ENCODE peak calls at places on chromosomes 12 and 14, in six cellular contexts. One of them, this sample, is unnamed.
A peak's percentile ranks its signal among the peaks of the same experiment; 100 is the strongest.

GRCh38 chr14:34301107-34301734 is 160.8 kb downstream of the SPTSSA start:
- DNase-seq in neuronal stem cell: peak; percentile 52
- DNase-seq in H9: no peak
- DNase-seq in IMR-90: peak; percentile 12
- DNase-seq in mesendoderm: peak; percentile 66
- DNase-seq in H1: no peak
- DNase-seq in this sample: peak; percentile 85

GRCh38 chr12:94445662-94446061 is 14.0 kb downstream of the CEP83 start:
- DNase-seq in neuronal stem cell: no peak
- DNase-seq in H9: no peak
- DNase-seq in IMR-90: no peak
- DNase-seq in mesendoderm: no peak
- DNase-seq in H1: no peak
- DNase-seq in this sample: no peak

GRCh38 chr12:49225551-49226166 is 36.8 kb upstream of the TUBA1A start:
- DNase-seq in neuronal stem cell: no peak
- DNase-seq in H9: peak; percentile 42
- DNase-seq in IMR-90: peak; percentile 40
- DNase-seq in mesendoderm: peak; percentile 44
- DNase-seq in H1: no peak
- DNase-seq in this sample: no peak

GRCh38 chr12:2402180-2402579 is 349.4 kb downstream of the CACNA1C start:
- DNase-seq in neuronal stem cell: no peak
- DNase-seq in H9: no peak
- DNase-seq in IMR-90: no peak
- DNase-seq in mesendoderm: no peak
- DNase-seq in H1: no peak
- DNase-seq in this sample: no peak

GRCh38 chr12:122981036-122981471 is 573 bp downstream of the ARL6IP4 start:
- DNase-seq in neuronal stem cell: no peak
- DNase-seq in H9: no peak
- DNase-seq in IMR-90: no peak
- DNase-seq in mesendoderm: peak; percentile 50
- DNase-seq in H1: no peak
- DNase-seq in this sample: peak; percentile 34

GRCh38 chr14:104609666-104610065 is 5.1 kb upstream of the TMEM179 start:
- DNase-seq in neuronal stem cell: no peak
- DNase-seq in H9: no peak
- DNase-seq in IMR-90: no peak
- DNase-seq in mesendoderm: no peak
- DNase-seq in H1: no peak
- DNase-seq in this sample: no peak

GRCh38 chr12:27246774-27247173 is 2.7 kb downstream of the STK38L start:
- DNase-seq in neuronal stem cell: no peak
- DNase-seq in H9: no peak
- DNase-seq in IMR-90: no peak
- DNase-seq in mesendoderm: no peak
- DNase-seq in H1: no peak
- DNase-seq in this sample: no peak

GRCh38 chr12:88416155-88416554 is 164.1 kb downstream of the KITLG start:
- DNase-seq in neuronal stem cell: no peak
- DNase-seq in H9: no peak
- DNase-seq in IMR-90: no peak
- DNase-seq in mesendoderm: no peak
- DNase-seq in H1: no peak
- DNase-seq in this sample: no peak

GRCh38 chr14:73236157-73236556 is 1.1 kb upstream of the PAPLN start:
- DNase-seq in neuronal stem cell: no peak
- DNase-seq in H9: no peak
- DNase-seq in IMR-90: no peak
- DNase-seq in mesendoderm: no peak
- DNase-seq in H1: no peak
- DNase-seq in this sample: no peak

GRCh38 chr14:23099212-23099861 is 4.0 kb downstream of the C14orf119 start:
- DNase-seq in neuronal stem cell: no peak
- DNase-seq in H9: no peak
- DNase-seq in IMR-90: no peak
- DNase-seq in mesendoderm: no peak
- DNase-seq in H1: no peak
- DNase-seq in this sample: no peak

GRCh38 chr12:26153421-26154154 is 28.8 kb upstream of the BHLHE41 start:
- DNase-seq in neuronal stem cell: no peak
- DNase-seq in H9: no peak
- DNase-seq in IMR-90: peak; percentile 97
- DNase-seq in mesendoderm: no peak
- DNase-seq in H1: no peak
- DNase-seq in this sample: peak; percentile 84

GRCh38 chr12:66288121-66288520 is 14.2 kb upstream of the HELB start:
- DNase-seq in neuronal stem cell: no peak
- DNase-seq in H9: no peak
- DNase-seq in IMR-90: no peak
- DNase-seq in mesendoderm: no peak
- DNase-seq in H1: no peak
- DNase-seq in this sample: no peak

GRCh38 chr12:97957109-97957508 is 494.5 kb downstream of the RMST start:
- DNase-seq in neuronal stem cell: no peak
- DNase-seq in H9: no peak
- DNase-seq in IMR-90: no peak
- DNase-seq in mesendoderm: no peak
- DNase-seq in H1: no peak
- DNase-seq in this sample: no peak

GRCh38 chr12:50224026-50224692 is 57.0 kb upstream of the CERS5 start:
- DNase-seq in neuronal stem cell: no peak
- DNase-seq in H9: peak; percentile 49
- DNase-seq in IMR-90: peak; percentile 61
- DNase-seq in mesendoderm: peak; percentile 85
- DNase-seq in H1: no peak
- DNase-seq in this sample: peak; percentile 85

GRCh38 chr12:34400986-34401658 is 378.8 kb downstream of the ALG10 start:
- DNase-seq in neuronal stem cell: no peak
- DNase-seq in H9: peak; percentile 20
- DNase-seq in IMR-90: no peak
- DNase-seq in mesendoderm: no peak
- DNase-seq in H1: no peak
- DNase-seq in this sample: no peak

GRCh38 chr12:20120296-20120695 is 248.0 kb upstream of the PDE3A start:
- DNase-seq in neuronal stem cell: no peak
- DNase-seq in H9: no peak
- DNase-seq in IMR-90: no peak
- DNase-seq in mesendoderm: no peak
- DNase-seq in H1: no peak
- DNase-seq in this sample: no peak

GRCh38 chr12:24977060-24977459 is 28.2 kb upstream of the BCAT1 start:
- DNase-seq in neuronal stem cell: no peak
- DNase-seq in H9: no peak
- DNase-seq in IMR-90: no peak
- DNase-seq in mesendoderm: no peak
- DNase-seq in H1: no peak
- DNase-seq in this sample: no peak

GRCh38 chr12:118778077-118778476 is 203.3 kb upstream of the SRRM4 start:
- DNase-seq in neuronal stem cell: no peak
- DNase-seq in H9: no peak
- DNase-seq in IMR-90: no peak
- DNase-seq in mesendoderm: no peak
- DNase-seq in H1: no peak
- DNase-seq in this sample: no peak

GRCh38 chr12:52203126-52203921 is 11.5 kb upstream of the KRT80 start:
- DNase-seq in neuronal stem cell: no peak
- DNase-seq in H9: no peak
- DNase-seq in IMR-90: peak; percentile 77
- DNase-seq in mesendoderm: peak; percentile 69
- DNase-seq in H1: no peak
- DNase-seq in this sample: peak; percentile 76

GRCh38 chr12:14207946-14208612 is 157.4 kb upstream of the ATF7IP start:
- DNase-seq in neuronal stem cell: no peak
- DNase-seq in H9: no peak
- DNase-seq in IMR-90: no peak
- DNase-seq in mesendoderm: peak; percentile 34
- DNase-seq in H1: no peak
- DNase-seq in this sample: peak; percentile 97

GRCh38 chr12:96399081-96399918 is 939 bp downstream of the CDK17 start:
- DNase-seq in neuronal stem cell: peak; percentile 68
- DNase-seq in H9: peak; percentile 52
- DNase-seq in IMR-90: peak; percentile 72
- DNase-seq in mesendoderm: peak; percentile 67
- DNase-seq in H1: no peak
- DNase-seq in this sample: peak; percentile 63

GRCh38 chr14:91829511-91829910 is 37.8 kb downstream of the TC2N start:
- DNase-seq in neuronal stem cell: no peak
- DNase-seq in H9: no peak
- DNase-seq in IMR-90: no peak
- DNase-seq in mesendoderm: no peak
- DNase-seq in H1: no peak
- DNase-seq in this sample: peak; percentile 77

GRCh38 chr12:114480309-114481199 is 74.6 kb upstream of the TBX5 start:
- DNase-seq in neuronal stem cell: no peak
- DNase-seq in H9: peak; percentile 43
- DNase-seq in IMR-90: peak; percentile 56
- DNase-seq in mesendoderm: peak; percentile 35
- DNase-seq in H1: no peak
- DNase-seq in this sample: peak; percentile 13

GRCh38 chr14:21039059-21039422 is 3.1 kb upstream of the RNASE7 start:
- DNase-seq in neuronal stem cell: no peak
- DNase-seq in H9: peak; percentile 77
- DNase-seq in IMR-90: peak; percentile 43
- DNase-seq in mesendoderm: peak; percentile 82
- DNase-seq in H1: no peak
- DNase-seq in this sample: peak; percentile 32

GRCh38 chr14:67646136-67646535 is 26.4 kb downstream of the ARG2 start:
- DNase-seq in neuronal stem cell: no peak
- DNase-seq in H9: no peak
- DNase-seq in IMR-90: no peak
- DNase-seq in mesendoderm: no peak
- DNase-seq in H1: no peak
- DNase-seq in this sample: no peak
- H3K23ac ChIP-seq in neuronal stem cell: no peak overlapping the region
- H3K23ac ChIP-seq in H9: no peak overlapping the region
- H3K23ac ChIP-seq in IMR-90: no peak overlapping the region
- H3K23ac ChIP-seq in mesendoderm: no peak overlapping the region
- H3K23ac ChIP-seq in H1: no peak overlapping the region
- H3K23ac ChIP-seq in this sample: no peak overlapping the region

GRCh38 chr14:64958201-64958600 is 13.9 kb downstream of the RAB15 start:
- DNase-seq in neuronal stem cell: no peak
- DNase-seq in H9: no peak
- DNase-seq in IMR-90: no peak
- DNase-seq in mesendoderm: no peak
- DNase-seq in H1: no peak
- DNase-seq in this sample: peak; percentile 68
- H3K79me1 ChIP-seq in neuronal stem cell: no peaks in the 10 kb centered on the region
- H3K79me1 ChIP-seq in H9: no peaks in the 10 kb centered on the region
- H3K79me1 ChIP-seq in IMR-90: no peaks in the 10 kb centered on the region
- H3K79me1 ChIP-seq in mesendoderm: peaks cover 25% of the 10 kb centered on the region
- H3K79me1 ChIP-seq in H1: peaks cover 7% of the 10 kb centered on the region
- H3K79me1 ChIP-seq in this sample: no peaks in the 10 kb centered on the region

DNA sequence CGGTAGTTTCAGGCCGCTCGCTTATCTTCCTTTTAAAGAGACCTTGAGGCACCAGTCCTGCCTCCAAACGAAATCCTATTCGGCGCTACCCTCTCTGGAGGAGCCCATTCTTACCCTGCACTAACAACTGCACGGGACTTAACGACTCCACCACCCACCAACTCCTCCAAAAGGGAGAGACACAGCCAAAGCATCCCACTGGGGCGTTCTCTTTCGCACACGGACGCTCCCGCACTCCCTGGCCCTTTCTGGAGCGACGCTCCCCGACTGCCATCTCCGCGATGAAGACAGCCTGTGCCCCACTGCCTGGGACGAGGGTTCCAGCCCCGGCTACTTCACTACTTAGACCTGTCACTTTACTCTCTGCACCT is 648 bp downstream of the GALC start:
- DNase-seq in neuronal stem cell: no peak
- DNase-seq in H9: peak; percentile 63
- DNase-seq in IMR-90: peak; percentile 11
- DNase-seq in mesendoderm: no peak
- DNase-seq in H1: no peak
- DNase-seq in this sample: no peak
- H3K23ac ChIP-seq in neuronal stem cell: no peak overlapping the region
- H3K23ac ChIP-seq in H9: no peak overlapping the region
- H3K23ac ChIP-seq in IMR-90: peak overlapping the region; percentile 76
- H3K23ac ChIP-seq in mesendoderm: no peak overlapping the region
- H3K23ac ChIP-seq in H1: no peak overlapping the region
- H3K23ac ChIP-seq in this sample: no peak overlapping the region

DNA sequence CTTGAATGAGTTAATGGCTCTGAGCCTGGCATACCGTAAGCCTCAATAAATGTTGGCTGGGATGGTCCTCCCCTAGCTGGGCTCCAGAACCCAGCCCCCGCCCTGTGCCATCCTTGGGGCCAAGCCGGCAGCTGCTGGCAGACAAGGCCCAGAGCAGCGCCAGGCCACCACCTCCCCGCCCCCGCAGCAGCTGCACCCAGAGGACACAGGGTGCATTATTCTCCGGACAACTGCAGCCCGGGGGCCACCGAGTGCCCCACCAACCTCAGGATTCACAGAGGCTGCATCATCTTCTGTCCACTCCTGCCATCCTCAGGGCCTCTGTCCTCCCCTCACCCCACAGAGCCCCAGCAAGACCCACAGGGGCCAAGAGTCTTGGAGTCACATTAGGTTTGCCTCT is 92.7 kb downstream of the NCOR2 start:
- DNase-seq in neuronal stem cell: no peak
- DNase-seq in H9: no peak
- DNase-seq in IMR-90: no peak
- DNase-seq in mesendoderm: no peak
- DNase-seq in H1: no peak
- DNase-seq in this sample: no peak
- H3K79me1 ChIP-seq in neuronal stem cell: peaks cover 9% of the 10 kb centered on the region
- H3K79me1 ChIP-seq in H9: no peaks in the 10 kb centered on the region
- H3K79me1 ChIP-seq in IMR-90: peaks cover 86% of the 10 kb centered on the region
- H3K79me1 ChIP-seq in mesendoderm: peaks cover 14% of the 10 kb centered on the region
- H3K79me1 ChIP-seq in H1: peaks cover 13% of the 10 kb centered on the region
- H3K79me1 ChIP-seq in this sample: no peaks in the 10 kb centered on the region

This sample was measured in trophoblast cell.